ENCODE peak calls at places on chromosomes 13 and 19, in seven cellular contexts. One of them, this sample, is unnamed.

GRCh38 chr13:23956106-23956505 is 58.8 kb upstream of the C1QTNF9B start:
- DNase-seq in stimulated activated CD8-positive, alpha-beta memory T cell treated with anti-CD3 and anti-CD28 coated beads, Interleukin-4, amount 100 ng/mL, for 48 hours: no peak
- DNase-seq in heart right ventricle: no peak
- DNase-seq in GM03348: peak
- DNase-seq in anterior cingulate cortex: no peak
- DNase-seq in uterus: no peak
- DNase-seq in activated naive CD4-positive, alpha-beta T cell: no peak
- DNase-seq in this sample: no peak

GRCh38 chr13:33918199-33918932 is 100.4 kb downstream of the RFC3 start:
- DNase-seq in stimulated activated CD8-positive, alpha-beta memory T cell treated with anti-CD3 and anti-CD28 coated beads, Interleukin-4, amount 100 ng/mL, for 48 hours: no peak
- DNase-seq in heart right ventricle: no peak
- DNase-seq in GM03348: peak
- DNase-seq in anterior cingulate cortex: no peak
- DNase-seq in uterus: no peak
- DNase-seq in activated naive CD4-positive, alpha-beta T cell: no peak
- DNase-seq in this sample: no peak

GRCh38 chr13:107680115-107680514 is 535.2 kb downstream of the LIG4 start:
- DNase-seq in stimulated activated CD8-positive, alpha-beta memory T cell treated with anti-CD3 and anti-CD28 coated beads, Interleukin-4, amount 100 ng/mL, for 48 hours: no peak
- DNase-seq in heart right ventricle: no peak
- DNase-seq in GM03348: no peak
- DNase-seq in anterior cingulate cortex: no peak
- DNase-seq in uterus: no peak
- DNase-seq in activated naive CD4-positive, alpha-beta T cell: no peak
- DNase-seq in this sample: no peak

GRCh38 chr19:14686411-14686810 is 3.4 kb upstream of the ZNF333 start:
- DNase-seq in stimulated activated CD8-positive, alpha-beta memory T cell treated with anti-CD3 and anti-CD28 coated beads, Interleukin-4, amount 100 ng/mL, for 48 hours: peak
- DNase-seq in heart right ventricle: no peak
- DNase-seq in GM03348: no peak
- DNase-seq in anterior cingulate cortex: no peak
- DNase-seq in uterus: no peak
- DNase-seq in activated naive CD4-positive, alpha-beta T cell: no peak
- DNase-seq in this sample: peak

GRCh38 chr19:45473366-45474190 is 5.8 kb downstream of the FOSB start:
- DNase-seq in stimulated activated CD8-positive, alpha-beta memory T cell treated with anti-CD3 and anti-CD28 coated beads, Interleukin-4, amount 100 ng/mL, for 48 hours: no peak
- DNase-seq in heart right ventricle: no peak
- DNase-seq in GM03348: no peak
- DNase-seq in anterior cingulate cortex: no peak
- DNase-seq in uterus: no peak
- DNase-seq in activated naive CD4-positive, alpha-beta T cell: no peak
- DNase-seq in this sample: no peak

GRCh38 chr19:35534803-35535480 is 1.7 kb downstream of the GAPDHS start:
- DNase-seq in stimulated activated CD8-positive, alpha-beta memory T cell treated with anti-CD3 and anti-CD28 coated beads, Interleukin-4, amount 100 ng/mL, for 48 hours: no peak
- DNase-seq in heart right ventricle: no peak
- DNase-seq in GM03348: no peak
- DNase-seq in anterior cingulate cortex: no peak
- DNase-seq in uterus: no peak
- DNase-seq in activated naive CD4-positive, alpha-beta T cell: no peak
- DNase-seq in this sample: no peak

GRCh38 chr19:45692187-45693111 is at the start of gene QPCTL:
- DNase-seq in stimulated activated CD8-positive, alpha-beta memory T cell treated with anti-CD3 and anti-CD28 coated beads, Interleukin-4, amount 100 ng/mL, for 48 hours: peak
- DNase-seq in heart right ventricle: peak
- DNase-seq in GM03348: peak
- DNase-seq in anterior cingulate cortex: peak
- DNase-seq in uterus: peak
- DNase-seq in activated naive CD4-positive, alpha-beta T cell: peak
- DNase-seq in this sample: peak

GRCh38 chr13:110327036-110327790 is 20.1 kb downstream of the COL4A2 start:
- DNase-seq in stimulated activated CD8-positive, alpha-beta memory T cell treated with anti-CD3 and anti-CD28 coated beads, Interleukin-4, amount 100 ng/mL, for 48 hours: no peak
- DNase-seq in heart right ventricle: no peak
- DNase-seq in GM03348: no peak
- DNase-seq in anterior cingulate cortex: no peak
- DNase-seq in uterus: no peak
- DNase-seq in activated naive CD4-positive, alpha-beta T cell: no peak
- DNase-seq in this sample: no peak

GRCh38 chr13:54232700-54233099 is 1204.1 kb downstream of the OLFM4 start:
- DNase-seq in stimulated activated CD8-positive, alpha-beta memory T cell treated with anti-CD3 and anti-CD28 coated beads, Interleukin-4, amount 100 ng/mL, for 48 hours: no peak
- DNase-seq in heart right ventricle: no peak
- DNase-seq in GM03348: no peak
- DNase-seq in anterior cingulate cortex: no peak
- DNase-seq in uterus: no peak
- DNase-seq in activated naive CD4-positive, alpha-beta T cell: no peak
- DNase-seq in this sample: no peak

GRCh38 chr19:41994521-41994971 is 516 bp upstream of the ATP1A3 start:
- DNase-seq in stimulated activated CD8-positive, alpha-beta memory T cell treated with anti-CD3 and anti-CD28 coated beads, Interleukin-4, amount 100 ng/mL, for 48 hours: no peak
- DNase-seq in heart right ventricle: no peak
- DNase-seq in GM03348: no peak
- DNase-seq in anterior cingulate cortex: peak
- DNase-seq in uterus: no peak
- DNase-seq in activated naive CD4-positive, alpha-beta T cell: no peak
- DNase-seq in this sample: no peak

GRCh38 chr19:57888494-57889231 is at the start of gene ZNF814:
- DNase-seq in stimulated activated CD8-positive, alpha-beta memory T cell treated with anti-CD3 and anti-CD28 coated beads, Interleukin-4, amount 100 ng/mL, for 48 hours: peak
- DNase-seq in heart right ventricle: peak
- DNase-seq in GM03348: no peak
- DNase-seq in anterior cingulate cortex: peak
- DNase-seq in uterus: peak
- DNase-seq in activated naive CD4-positive, alpha-beta T cell: peak
- DNase-seq in this sample: peak

GRCh38 chr13:79501538-79502232 is 20.7 kb downstream of the NDFIP2 start:
- DNase-seq in stimulated activated CD8-positive, alpha-beta memory T cell treated with anti-CD3 and anti-CD28 coated beads, Interleukin-4, amount 100 ng/mL, for 48 hours: no peak
- DNase-seq in heart right ventricle: no peak
- DNase-seq in GM03348: no peak
- DNase-seq in anterior cingulate cortex: no peak
- DNase-seq in uterus: no peak
- DNase-seq in activated naive CD4-positive, alpha-beta T cell: no peak
- DNase-seq in this sample: no peak

GRCh38 chr13:112903606-112904195 is 65.3 kb upstream of the MCF2L start:
- DNase-seq in stimulated activated CD8-positive, alpha-beta memory T cell treated with anti-CD3 and anti-CD28 coated beads, Interleukin-4, amount 100 ng/mL, for 48 hours: no peak
- DNase-seq in heart right ventricle: no peak
- DNase-seq in GM03348: no peak
- DNase-seq in anterior cingulate cortex: no peak
- DNase-seq in uterus: no peak
- DNase-seq in activated naive CD4-positive, alpha-beta T cell: no peak
- DNase-seq in this sample: no peak

GRCh38 chr19:15623711-15624318 is 8.8 kb downstream of the CYP4F8 start:
- DNase-seq in stimulated activated CD8-positive, alpha-beta memory T cell treated with anti-CD3 and anti-CD28 coated beads, Interleukin-4, amount 100 ng/mL, for 48 hours: no peak
- DNase-seq in heart right ventricle: no peak
- DNase-seq in GM03348: no peak
- DNase-seq in anterior cingulate cortex: no peak
- DNase-seq in uterus: no peak
- DNase-seq in activated naive CD4-positive, alpha-beta T cell: no peak
- DNase-seq in this sample: no peak

GRCh38 chr13:90867336-90867683 is 480.2 kb upstream of the MIR17HG start:
- DNase-seq in stimulated activated CD8-positive, alpha-beta memory T cell treated with anti-CD3 and anti-CD28 coated beads, Interleukin-4, amount 100 ng/mL, for 48 hours: peak
- DNase-seq in heart right ventricle: peak
- DNase-seq in GM03348: peak
- DNase-seq in anterior cingulate cortex: peak
- DNase-seq in uterus: no peak
- DNase-seq in activated naive CD4-positive, alpha-beta T cell: no peak
- DNase-seq in this sample: peak

GRCh38 chr13:49533586-49534269 is 38.0 kb downstream of the PHF11 start:
- DNase-seq in stimulated activated CD8-positive, alpha-beta memory T cell treated with anti-CD3 and anti-CD28 coated beads, Interleukin-4, amount 100 ng/mL, for 48 hours: no peak
- DNase-seq in heart right ventricle: no peak
- DNase-seq in GM03348: no peak
- DNase-seq in anterior cingulate cortex: no peak
- DNase-seq in uterus: no peak
- DNase-seq in activated naive CD4-positive, alpha-beta T cell: no peak
- DNase-seq in this sample: no peak

GRCh38 chr13:26961890-26962615 is 201.5 kb upstream of the GPR12 start:
- DNase-seq in stimulated activated CD8-positive, alpha-beta memory T cell treated with anti-CD3 and anti-CD28 coated beads, Interleukin-4, amount 100 ng/mL, for 48 hours: no peak
- DNase-seq in heart right ventricle: no peak
- DNase-seq in GM03348: no peak
- DNase-seq in anterior cingulate cortex: no peak
- DNase-seq in uterus: no peak
- DNase-seq in activated naive CD4-positive, alpha-beta T cell: no peak
- DNase-seq in this sample: no peak

GRCh38 chr19:45253396-45254027 is 2.4 kb downstream of the MARK4 start:
- DNase-seq in stimulated activated CD8-positive, alpha-beta memory T cell treated with anti-CD3 and anti-CD28 coated beads, Interleukin-4, amount 100 ng/mL, for 48 hours: peak
- DNase-seq in heart right ventricle: no peak
- DNase-seq in GM03348: peak
- DNase-seq in anterior cingulate cortex: peak
- DNase-seq in uterus: no peak
- DNase-seq in activated naive CD4-positive, alpha-beta T cell: no peak
- DNase-seq in this sample: peak

GRCh38 chr19:40411958-40412499 is 1.1 kb downstream of the PRX start:
- DNase-seq in stimulated activated CD8-positive, alpha-beta memory T cell treated with anti-CD3 and anti-CD28 coated beads, Interleukin-4, amount 100 ng/mL, for 48 hours: no peak
- DNase-seq in heart right ventricle: no peak
- DNase-seq in GM03348: no peak
- DNase-seq in anterior cingulate cortex: no peak
- DNase-seq in uterus: no peak
- DNase-seq in activated naive CD4-positive, alpha-beta T cell: no peak
- DNase-seq in this sample: no peak

GRCh38 chr19:15129856-15130580 is 22.8 kb downstream of the SYDE1 start:
- DNase-seq in stimulated activated CD8-positive, alpha-beta memory T cell treated with anti-CD3 and anti-CD28 coated beads, Interleukin-4, amount 100 ng/mL, for 48 hours: peak
- DNase-seq in heart right ventricle: no peak
- DNase-seq in GM03348: no peak
- DNase-seq in anterior cingulate cortex: no peak
- DNase-seq in uterus: no peak
- DNase-seq in activated naive CD4-positive, alpha-beta T cell: no peak
- DNase-seq in this sample: peak

GRCh38 chr19:18385675-18386542 is at the start of gene GDF15:
- DNase-seq in stimulated activated CD8-positive, alpha-beta memory T cell treated with anti-CD3 and anti-CD28 coated beads, Interleukin-4, amount 100 ng/mL, for 48 hours: peak
- DNase-seq in heart right ventricle: peak
- DNase-seq in GM03348: peak
- DNase-seq in anterior cingulate cortex: no peak
- DNase-seq in uterus: peak
- DNase-seq in activated naive CD4-positive, alpha-beta T cell: no peak
- DNase-seq in this sample: peak

GRCh38 chr13:109577191-109577700 is 209.1 kb downstream of the IRS2 start:
- DNase-seq in stimulated activated CD8-positive, alpha-beta memory T cell treated with anti-CD3 and anti-CD28 coated beads, Interleukin-4, amount 100 ng/mL, for 48 hours: no peak
- DNase-seq in heart right ventricle: no peak
- DNase-seq in GM03348: no peak
- DNase-seq in anterior cingulate cortex: no peak
- DNase-seq in uterus: no peak
- DNase-seq in activated naive CD4-positive, alpha-beta T cell: no peak
- DNase-seq in this sample: no peak

GRCh38 chr13:66665991-66666390 is 564.1 kb downstream of the PCDH9 start:
- DNase-seq in stimulated activated CD8-positive, alpha-beta memory T cell treated with anti-CD3 and anti-CD28 coated beads, Interleukin-4, amount 100 ng/mL, for 48 hours: no peak
- DNase-seq in heart right ventricle: no peak
- DNase-seq in GM03348: peak
- DNase-seq in anterior cingulate cortex: peak
- DNase-seq in uterus: no peak
- DNase-seq in activated naive CD4-positive, alpha-beta T cell: no peak
- DNase-seq in this sample: no peak

GRCh38 chr19:3712663-3713531 is 4.7 kb downstream of the TJP3 start:
- DNase-seq in stimulated activated CD8-positive, alpha-beta memory T cell treated with anti-CD3 and anti-CD28 coated beads, Interleukin-4, amount 100 ng/mL, for 48 hours: no peak
- DNase-seq in heart right ventricle: no peak
- DNase-seq in GM03348: no peak
- DNase-seq in anterior cingulate cortex: no peak
- DNase-seq in uterus: no peak
- DNase-seq in activated naive CD4-positive, alpha-beta T cell: no peak
- DNase-seq in this sample: no peak

GRCh38 chr19:3253270-3253669 is 28.8 kb downstream of the CELF5 start:
- DNase-seq in stimulated activated CD8-positive, alpha-beta memory T cell treated with anti-CD3 and anti-CD28 coated beads, Interleukin-4, amount 100 ng/mL, for 48 hours: no peak
- DNase-seq in heart right ventricle: no peak
- DNase-seq in GM03348: no peak
- DNase-seq in anterior cingulate cortex: no peak
- DNase-seq in uterus: no peak
- DNase-seq in activated naive CD4-positive, alpha-beta T cell: no peak
- DNase-seq in this sample: no peak

GRCh38 chr13:43021926-43022670 is 1.3 kb upstream of the DNAJC15 start:
- DNase-seq in stimulated activated CD8-positive, alpha-beta memory T cell treated with anti-CD3 and anti-CD28 coated beads, Interleukin-4, amount 100 ng/mL, for 48 hours: no peak
- DNase-seq in heart right ventricle: no peak
- DNase-seq in GM03348: peak
- DNase-seq in anterior cingulate cortex: no peak
- DNase-seq in uterus: peak
- DNase-seq in activated naive CD4-positive, alpha-beta T cell: no peak
- DNase-seq in this sample: no peak

GRCh38 chr13:79966502-79966901 is 374.4 kb downstream of the SPRY2 start:
- DNase-seq in stimulated activated CD8-positive, alpha-beta memory T cell treated with anti-CD3 and anti-CD28 coated beads, Interleukin-4, amount 100 ng/mL, for 48 hours: no peak
- DNase-seq in heart right ventricle: no peak
- DNase-seq in GM03348: no peak
- DNase-seq in anterior cingulate cortex: no peak
- DNase-seq in uterus: no peak
- DNase-seq in activated naive CD4-positive, alpha-beta T cell: no peak
- DNase-seq in this sample: no peak

GRCh38 chr19:405138-405965 is 3.6 kb downstream of the C2CD4C start:
- DNase-seq in stimulated activated CD8-positive, alpha-beta memory T cell treated with anti-CD3 and anti-CD28 coated beads, Interleukin-4, amount 100 ng/mL, for 48 hours: no peak
- DNase-seq in heart right ventricle: no peak
- DNase-seq in GM03348: no peak
- DNase-seq in anterior cingulate cortex: no peak
- DNase-seq in uterus: peak
- DNase-seq in activated naive CD4-positive, alpha-beta T cell: no peak
- DNase-seq in this sample: no peak

GRCh38 chr19:3360494-3361383 is 5.6 kb upstream of the NFIC start:
- DNase-seq in stimulated activated CD8-positive, alpha-beta memory T cell treated with anti-CD3 and anti-CD28 coated beads, Interleukin-4, amount 100 ng/mL, for 48 hours: peak
- DNase-seq in heart right ventricle: peak
- DNase-seq in GM03348: peak
- DNase-seq in anterior cingulate cortex: peak
- DNase-seq in uterus: peak
- DNase-seq in activated naive CD4-positive, alpha-beta T cell: peak
- DNase-seq in this sample: peak

GRCh38 chr19:40614595-40615411 is 13.6 kb downstream of the LTBP4 start:
- DNase-seq in stimulated activated CD8-positive, alpha-beta memory T cell treated with anti-CD3 and anti-CD28 coated beads, Interleukin-4, amount 100 ng/mL, for 48 hours: peak
- DNase-seq in heart right ventricle: peak
- DNase-seq in GM03348: peak
- DNase-seq in anterior cingulate cortex: no peak
- DNase-seq in uterus: peak
- DNase-seq in activated naive CD4-positive, alpha-beta T cell: peak
- DNase-seq in this sample: peak

GRCh38 chr13:62799931-62800436 is 1384.3 kb upstream of the PCDH20 start:
- DNase-seq in stimulated activated CD8-positive, alpha-beta memory T cell treated with anti-CD3 and anti-CD28 coated beads, Interleukin-4, amount 100 ng/mL, for 48 hours: no peak
- DNase-seq in heart right ventricle: no peak
- DNase-seq in GM03348: no peak
- DNase-seq in anterior cingulate cortex: no peak
- DNase-seq in uterus: no peak
- DNase-seq in activated naive CD4-positive, alpha-beta T cell: no peak
- DNase-seq in this sample: no peak

GRCh38 chr19:31351212-31352193 is 2.3 kb upstream of the TSHZ3 start:
- DNase-seq in stimulated activated CD8-positive, alpha-beta memory T cell treated with anti-CD3 and anti-CD28 coated beads, Interleukin-4, amount 100 ng/mL, for 48 hours: no peak
- DNase-seq in heart right ventricle: peak
- DNase-seq in GM03348: peak
- DNase-seq in anterior cingulate cortex: no peak
- DNase-seq in uterus: peak
- DNase-seq in activated naive CD4-positive, alpha-beta T cell: no peak
- DNase-seq in this sample: peak

GRCh38 chr13:111976474-111977183 is 90.3 kb upstream of the SOX1 start:
- DNase-seq in stimulated activated CD8-positive, alpha-beta memory T cell treated with anti-CD3 and anti-CD28 coated beads, Interleukin-4, amount 100 ng/mL, for 48 hours: no peak
- DNase-seq in heart right ventricle: no peak
- DNase-seq in GM03348: no peak
- DNase-seq in anterior cingulate cortex: no peak
- DNase-seq in uterus: no peak
- DNase-seq in activated naive CD4-positive, alpha-beta T cell: no peak
- DNase-seq in this sample: no peak

GRCh38 chr13:30466841-30467252 is 1.1 kb upstream of the HMGB1 start:
- DNase-seq in stimulated activated CD8-positive, alpha-beta memory T cell treated with anti-CD3 and anti-CD28 coated beads, Interleukin-4, amount 100 ng/mL, for 48 hours: no peak
- DNase-seq in heart right ventricle: no peak
- DNase-seq in GM03348: no peak
- DNase-seq in anterior cingulate cortex: no peak
- DNase-seq in uterus: no peak
- DNase-seq in activated naive CD4-positive, alpha-beta T cell: no peak
- DNase-seq in this sample: no peak

GRCh38 chr19:48607359-48607755 is 815 bp downstream of the SPACA4 start:
- DNase-seq in stimulated activated CD8-positive, alpha-beta memory T cell treated with anti-CD3 and anti-CD28 coated beads, Interleukin-4, amount 100 ng/mL, for 48 hours: no peak
- DNase-seq in heart right ventricle: no peak
- DNase-seq in GM03348: no peak
- DNase-seq in anterior cingulate cortex: no peak
- DNase-seq in uterus: no peak
- DNase-seq in activated naive CD4-positive, alpha-beta T cell: no peak
- DNase-seq in this sample: no peak

GRCh38 chr19:18500820-18501219 is 21.1 kb downstream of the ELL start:
- DNase-seq in stimulated activated CD8-positive, alpha-beta memory T cell treated with anti-CD3 and anti-CD28 coated beads, Interleukin-4, amount 100 ng/mL, for 48 hours: no peak
- DNase-seq in heart right ventricle: peak
- DNase-seq in GM03348: no peak
- DNase-seq in anterior cingulate cortex: no peak
- DNase-seq in uterus: peak
- DNase-seq in activated naive CD4-positive, alpha-beta T cell: no peak
- DNase-seq in this sample: no peak

GRCh38 chr19:18306209-18306902 is 16.5 kb downstream of the LSM4 start:
- DNase-seq in stimulated activated CD8-positive, alpha-beta memory T cell treated with anti-CD3 and anti-CD28 coated beads, Interleukin-4, amount 100 ng/mL, for 48 hours: no peak
- DNase-seq in heart right ventricle: no peak
- DNase-seq in GM03348: no peak
- DNase-seq in anterior cingulate cortex: no peak
- DNase-seq in uterus: no peak
- DNase-seq in activated naive CD4-positive, alpha-beta T cell: no peak
- DNase-seq in this sample: peak

GRCh38 chr13:24220086-24220703 is 59.7 kb downstream of the SPATA13 start:
- DNase-seq in stimulated activated CD8-positive, alpha-beta memory T cell treated with anti-CD3 and anti-CD28 coated beads, Interleukin-4, amount 100 ng/mL, for 48 hours: peak
- DNase-seq in heart right ventricle: no peak
- DNase-seq in GM03348: peak
- DNase-seq in anterior cingulate cortex: peak
- DNase-seq in uterus: peak
- DNase-seq in activated naive CD4-positive, alpha-beta T cell: no peak
- DNase-seq in this sample: peak